ENCODE peak calls at places on chromosomes 16 and 17, in four cellular contexts. One of them, this sample, is unnamed.

GRCh38 chr17:49565948-49566491 is 9.7 kb upstream of the NXPH3 start:
- DNase-seq in NB4: no peak
- DNase-seq in fibroblast of villous mesenchyme: peak
- DNase-seq in prostate gland: peak
- DNase-seq in this sample: no peak

GRCh38 chr16:9874233-9874632 is 308.0 kb downstream of the GRIN2A start:
- DNase-seq in prostate gland: no peak
- DNase-seq in NB4: no peak
- DNase-seq in fibroblast of villous mesenchyme: no peak
- DNase-seq in this sample: no peak

GRCh38 chr16:17887963-17888362 is 417.2 kb upstream of the XYLT1 start:
- DNase-seq in prostate gland: no peak
- DNase-seq in NB4: no peak
- DNase-seq in fibroblast of villous mesenchyme: no peak
- DNase-seq in this sample: no peak

GRCh38 chr17:83119987-83120864 is 40.8 kb downstream of the METRNL start:
- DNase-seq in fibroblast of villous mesenchyme: no peak
- DNase-seq in prostate gland: no peak
- DNase-seq in NB4: peak
- DNase-seq in this sample: no peak

GRCh38 chr16:85782476-85782875 is 16.9 kb downstream of the EMC8 start:
- DNase-seq in prostate gland: no peak
- DNase-seq in NB4: peak
- DNase-seq in fibroblast of villous mesenchyme: no peak
- DNase-seq in this sample: no peak

GRCh38 chr17:80790981-80791742 is 200.5 kb upstream of the CHMP6 start:
- DNase-seq in prostate gland: no peak
- DNase-seq in NB4: no peak
- DNase-seq in fibroblast of villous mesenchyme: no peak
- DNase-seq in this sample: no peak

GRCh38 chr17:82917656-82918345 is 78.0 kb upstream of the ZNF750 start:
- DNase-seq in fibroblast of villous mesenchyme: peak
- DNase-seq in NB4: peak
- DNase-seq in prostate gland: no peak
- DNase-seq in this sample: no peak

GRCh38 chr16:752008-752315 is 8.6 kb upstream of the MSLN start:
- DNase-seq in NB4: no peak
- DNase-seq in prostate gland: no peak
- DNase-seq in fibroblast of villous mesenchyme: no peak
- DNase-seq in this sample: no peak

GRCh38 chr17:10171057-10171456 is 27.3 kb downstream of the GAS7 start:
- DNase-seq in prostate gland: no peak
- DNase-seq in fibroblast of villous mesenchyme: peak
- DNase-seq in NB4: peak
- DNase-seq in this sample: no peak

GRCh38 chr17:82495844-82496528 is 23.5 kb upstream of the FOXK2 start:
- DNase-seq in fibroblast of villous mesenchyme: no peak
- DNase-seq in NB4: no peak
- DNase-seq in prostate gland: no peak
- DNase-seq in this sample: no peak

GRCh38 chr16:2882460-2883026 is 472 bp upstream of the FLYWCH2 start:
- DNase-seq in NB4: peak
- DNase-seq in prostate gland: peak
- DNase-seq in fibroblast of villous mesenchyme: peak
- DNase-seq in this sample: peak

GRCh38 chr16:80991792-80992430 is 14.8 kb downstream of the CMC2 start:
- DNase-seq in prostate gland: no peak
- DNase-seq in fibroblast of villous mesenchyme: no peak
- DNase-seq in NB4: no peak
- DNase-seq in this sample: no peak

GRCh38 chr17:17935321-17936271 is 36.6 kb downstream of the TOM1L2 start:
- DNase-seq in fibroblast of villous mesenchyme: peak
- DNase-seq in prostate gland: no peak
- DNase-seq in NB4: peak
- DNase-seq in this sample: no peak

GRCh38 chr17:52306314-52306713 is 147.8 kb upstream of the CA10 start:
- DNase-seq in prostate gland: no peak
- DNase-seq in fibroblast of villous mesenchyme: no peak
- DNase-seq in NB4: no peak
- DNase-seq in this sample: no peak

GRCh38 chr16:28891964-28892890 is 13.9 kb downstream of the ATP2A1 start:
- DNase-seq in fibroblast of villous mesenchyme: no peak
- DNase-seq in prostate gland: no peak
- DNase-seq in NB4: no peak
- DNase-seq in this sample: no peak

GRCh38 chr16:66520406-66521194 is 29.3 kb downstream of the TK2 start:
- DNase-seq in NB4: peak
- DNase-seq in fibroblast of villous mesenchyme: no peak
- DNase-seq in prostate gland: no peak
- DNase-seq in this sample: no peak

GRCh38 chr16:89905511-89906140 is 13.0 kb upstream of the MC1R start:
- DNase-seq in NB4: peak
- DNase-seq in prostate gland: no peak
- DNase-seq in fibroblast of villous mesenchyme: no peak
- DNase-seq in this sample: no peak

GRCh38 chr17:61489719-61490490 is 37.7 kb downstream of the TBX4 start:
- DNase-seq in NB4: no peak
- DNase-seq in prostate gland: no peak
- DNase-seq in fibroblast of villous mesenchyme: no peak
- DNase-seq in this sample: no peak

GRCh38 chr16:86227801-86228200 is 282.5 kb upstream of the FOXF1 start:
- DNase-seq in prostate gland: no peak
- DNase-seq in NB4: no peak
- DNase-seq in fibroblast of villous mesenchyme: no peak
- DNase-seq in this sample: no peak

GRCh38 chr17:33896309-33896708 is 358.8 kb upstream of the CCL2 start:
- DNase-seq in fibroblast of villous mesenchyme: no peak
- DNase-seq in prostate gland: no peak
- DNase-seq in NB4: no peak
- DNase-seq in this sample: no peak

GRCh38 chr17:40516581-40517285 is 15.3 kb upstream of the TNS4 start:
- DNase-seq in fibroblast of villous mesenchyme: peak
- DNase-seq in NB4: peak
- DNase-seq in prostate gland: no peak
- DNase-seq in this sample: no peak

DNA sequence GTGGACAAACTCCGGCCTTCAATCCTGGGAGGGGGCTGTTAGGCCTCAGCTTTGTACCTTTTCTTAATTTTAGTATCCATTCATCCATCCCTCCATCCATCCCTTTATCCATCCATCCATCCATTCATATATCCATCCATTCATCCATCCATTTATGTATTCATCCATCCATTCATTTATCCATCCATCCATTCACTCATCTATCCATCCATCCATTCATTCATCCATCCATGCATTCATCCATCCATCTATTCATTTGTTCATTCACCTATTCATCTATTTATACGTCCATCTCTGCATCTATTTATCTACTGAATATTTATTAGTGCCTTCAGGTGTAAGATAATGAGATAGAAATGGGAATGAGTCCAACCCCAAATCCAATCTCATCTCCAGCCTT is 26.0 kb upstream of the MMP2 start:
- DNase-seq in NB4: no peak
- DNase-seq in fibroblast of villous mesenchyme: no peak
- DNase-seq in prostate gland: no peak
- DNase-seq in this sample: no peak
- H3K4me3 ChIP-seq in NB4: no peak
- H3K4me3 ChIP-seq in fibroblast of villous mesenchyme: no peak
- H3K4me3 ChIP-seq in prostate gland: no peak
- H3K4me3 ChIP-seq in this sample: no peak

GRCh38 chr17:7328840-7329359 is at the start of gene NEURL4:
- DNase-seq in fibroblast of villous mesenchyme: no peak
- DNase-seq in prostate gland: no peak
- DNase-seq in NB4: no peak
- DNase-seq in this sample: no peak
- H3K4me3 ChIP-seq in fibroblast of villous mesenchyme: peak
- H3K4me3 ChIP-seq in prostate gland: peak
- H3K4me3 ChIP-seq in NB4: peak
- H3K4me3 ChIP-seq in this sample: peak

DNA sequence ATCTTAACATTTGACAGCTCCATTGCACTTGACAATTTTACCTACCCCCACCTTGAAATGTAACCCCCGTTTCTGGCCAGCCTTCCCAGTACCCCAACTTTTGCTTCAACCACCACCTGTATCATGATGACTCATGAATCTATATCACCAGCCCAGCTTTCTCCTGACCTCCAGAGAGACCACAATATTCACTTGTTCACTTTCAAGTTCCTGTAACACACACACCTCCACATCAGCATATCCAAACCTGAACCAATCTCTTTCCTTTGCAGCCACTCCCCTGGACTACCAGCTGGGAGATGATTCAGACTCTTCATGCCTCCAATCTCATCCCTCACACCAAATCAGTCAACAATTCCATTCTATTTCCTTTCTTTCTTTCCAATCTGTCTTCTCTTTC is 8.0 kb downstream of the SMG6 start:
- DNase-seq in prostate gland: no peak
- DNase-seq in NB4: no peak
- DNase-seq in fibroblast of villous mesenchyme: no peak
- DNase-seq in this sample: no peak
- H3K4me3 ChIP-seq in prostate gland: no peak
- H3K4me3 ChIP-seq in NB4: no peak
- H3K4me3 ChIP-seq in fibroblast of villous mesenchyme: no peak
- H3K4me3 ChIP-seq in this sample: no peak

GRCh38 chr16:71426069-71426879 is 15.6 kb downstream of the TLE7 start:
- DNase-seq in NB4: peak
- DNase-seq in fibroblast of villous mesenchyme: peak
- DNase-seq in prostate gland: peak
- DNase-seq in this sample: peak
- H3K4me3 ChIP-seq in NB4: no peak
- H3K4me3 ChIP-seq in fibroblast of villous mesenchyme: peak
- H3K4me3 ChIP-seq in prostate gland: no peak
- H3K4me3 ChIP-seq in this sample: peak

GRCh38 chr16:57629516-57630401 is 1.3 kb downstream of the ADGRG1 start:
- DNase-seq in NB4: no peak
- DNase-seq in fibroblast of villous mesenchyme: no peak
- DNase-seq in prostate gland: no peak
- DNase-seq in this sample: no peak

GRCh38 chr16:57628782-57629181 is 352 bp downstream of the ADGRG1 start:
- DNase-seq in NB4: no peak
- DNase-seq in fibroblast of villous mesenchyme: no peak
- DNase-seq in prostate gland: no peak
- DNase-seq in this sample: no peak

GRCh38 chr16:57627184-57627871 is 1.1 kb upstream of the ADGRG1 start:
- DNase-seq in fibroblast of villous mesenchyme: peak
- DNase-seq in NB4: peak
- DNase-seq in prostate gland: no peak
- DNase-seq in this sample: peak

GRCh38 chr16:57626420-57627170 is 1.8 kb upstream of the ADGRG1 start:
- DNase-seq in fibroblast of villous mesenchyme: no peak
- DNase-seq in prostate gland: no peak
- DNase-seq in NB4: no peak
- DNase-seq in this sample: no peak

GRCh38 chr16:57628008-57628781 is at the start of gene ADGRG1:
- DNase-seq in NB4: peak
- DNase-seq in fibroblast of villous mesenchyme: peak
- DNase-seq in prostate gland: peak
- DNase-seq in this sample: peak
- H3K4me3 ChIP-seq in NB4: no peak
- H3K4me3 ChIP-seq in fibroblast of villous mesenchyme: no peak
- H3K4me3 ChIP-seq in prostate gland: peak
- H3K4me3 ChIP-seq in this sample: peak

This sample was measured in epithelial cell of proximal tubule.